ENCODE peak calls at places on chromosomes 2 and 18, in nine cellular contexts. One of them, this sample, is unnamed.

GRCh38 chr2:236162031-236162803 is 6.0 kb downstream of the GBX2 start:
- DNase-seq in COR-L47: no peak
- DNase-seq in fibroblast of mammary gland: no peak
- DNase-seq in T-helper 17 cell: no peak
- DNase-seq in naive thymus-derived CD4-positive, alpha-beta T cell: no peak
- DNase-seq in NCI-H1092 treated with DMSO at 0.1 percent for 48 hours: no peak
- DNase-seq in hypothalamus: no peak
- DNase-seq in NCI-H524: no peak
- DNase-seq in Calu3: no peak
- DNase-seq in this sample: no peak

GRCh38 chr2:44715671-44716077 is 225.8 kb upstream of the SIX3 start:
- DNase-seq in naive thymus-derived CD4-positive, alpha-beta T cell: no peak
- DNase-seq in T-helper 17 cell: no peak
- DNase-seq in Calu3: peak; percentile 1
- DNase-seq in hypothalamus: no peak
- DNase-seq in NCI-H524: no peak
- DNase-seq in fibroblast of mammary gland: peak; percentile 70
- DNase-seq in NCI-H1092 treated with DMSO at 0.1 percent for 48 hours: peak; percentile 51
- DNase-seq in COR-L47: peak; percentile 66
- DNase-seq in this sample: peak; percentile 58

GRCh38 chr2:148338544-148338943 is 306.0 kb upstream of the EPC2 start:
- DNase-seq in fibroblast of mammary gland: peak; percentile 84
- DNase-seq in NCI-H524: no peak
- DNase-seq in NCI-H1092 treated with DMSO at 0.1 percent for 48 hours: no peak
- DNase-seq in T-helper 17 cell: no peak
- DNase-seq in hypothalamus: no peak
- DNase-seq in naive thymus-derived CD4-positive, alpha-beta T cell: no peak
- DNase-seq in COR-L47: no peak
- DNase-seq in Calu3: no peak
- DNase-seq in this sample: peak; percentile 60

GRCh38 chr18:25982961-25983360 is 107.5 kb downstream of the SS18 start:
- DNase-seq in T-helper 17 cell: no peak
- DNase-seq in NCI-H1092 treated with DMSO at 0.1 percent for 48 hours: no peak
- DNase-seq in fibroblast of mammary gland: no peak
- DNase-seq in COR-L47: no peak
- DNase-seq in naive thymus-derived CD4-positive, alpha-beta T cell: no peak
- DNase-seq in hypothalamus: no peak
- DNase-seq in NCI-H524: no peak
- DNase-seq in Calu3: no peak
- DNase-seq in this sample: no peak

GRCh38 chr2:8238521-8239230 is 443.2 kb upstream of the ID2 start:
- DNase-seq in Calu3: no peak
- DNase-seq in T-helper 17 cell: no peak
- DNase-seq in COR-L47: no peak
- DNase-seq in hypothalamus: no peak
- DNase-seq in NCI-H1092 treated with DMSO at 0.1 percent for 48 hours: no peak
- DNase-seq in naive thymus-derived CD4-positive, alpha-beta T cell: no peak
- DNase-seq in NCI-H524: no peak
- DNase-seq in fibroblast of mammary gland: no peak
- DNase-seq in this sample: no peak

GRCh38 chr2:53036196-53036595 is 731.4 kb upstream of the CHAC2 start:
- DNase-seq in Calu3: no peak
- DNase-seq in T-helper 17 cell: no peak
- DNase-seq in naive thymus-derived CD4-positive, alpha-beta T cell: no peak
- DNase-seq in hypothalamus: no peak
- DNase-seq in COR-L47: no peak
- DNase-seq in NCI-H524: no peak
- DNase-seq in fibroblast of mammary gland: peak; percentile 53
- DNase-seq in NCI-H1092 treated with DMSO at 0.1 percent for 48 hours: no peak
- DNase-seq in this sample: peak; percentile 86

GRCh38 chr2:181430406-181431199 is 26.6 kb upstream of the ITGA4 start:
- DNase-seq in NCI-H524: peak; percentile 30
- DNase-seq in Calu3: peak; percentile 7
- DNase-seq in hypothalamus: no peak
- DNase-seq in fibroblast of mammary gland: peak; percentile 45
- DNase-seq in T-helper 17 cell: no peak
- DNase-seq in COR-L47: no peak
- DNase-seq in NCI-H1092 treated with DMSO at 0.1 percent for 48 hours: no peak
- DNase-seq in naive thymus-derived CD4-positive, alpha-beta T cell: peak; percentile 14
- DNase-seq in this sample: peak; percentile 38

GRCh38 chr2:44291281-44292248 is 16.3 kb downstream of the SLC3A1 start:
- DNase-seq in Calu3: peak; percentile 93
- DNase-seq in hypothalamus: no peak
- DNase-seq in NCI-H1092 treated with DMSO at 0.1 percent for 48 hours: peak; percentile 78
- DNase-seq in COR-L47: peak; percentile 35
- DNase-seq in NCI-H524: peak; percentile 70
- DNase-seq in T-helper 17 cell: no peak
- DNase-seq in fibroblast of mammary gland: peak; percentile 79
- DNase-seq in naive thymus-derived CD4-positive, alpha-beta T cell: no peak
- DNase-seq in this sample: peak; percentile 88

GRCh38 chr2:26740890-26741302 is 23.2 kb upstream of the SLC35F6 start:
- DNase-seq in fibroblast of mammary gland: no peak
- DNase-seq in hypothalamus: no peak
- DNase-seq in COR-L47: no peak
- DNase-seq in T-helper 17 cell: no peak
- DNase-seq in NCI-H524: peak; percentile 95
- DNase-seq in naive thymus-derived CD4-positive, alpha-beta T cell: no peak
- DNase-seq in Calu3: no peak
- DNase-seq in NCI-H1092 treated with DMSO at 0.1 percent for 48 hours: no peak
- DNase-seq in this sample: peak; percentile 43

GRCh38 chr2:203453858-203454451 is 81.1 kb downstream of the RAPH1 start:
- DNase-seq in hypothalamus: no peak
- DNase-seq in Calu3: peak; percentile 46
- DNase-seq in T-helper 17 cell: no peak
- DNase-seq in naive thymus-derived CD4-positive, alpha-beta T cell: peak; percentile 22
- DNase-seq in COR-L47: no peak
- DNase-seq in fibroblast of mammary gland: peak; percentile 73
- DNase-seq in NCI-H1092 treated with DMSO at 0.1 percent for 48 hours: peak; percentile 39
- DNase-seq in NCI-H524: no peak
- DNase-seq in this sample: peak; percentile 69

GRCh38 chr18:2686349-2686968 is 30.9 kb downstream of the SMCHD1 start:
- DNase-seq in Calu3: no peak
- DNase-seq in NCI-H524: no peak
- DNase-seq in NCI-H1092 treated with DMSO at 0.1 percent for 48 hours: no peak
- DNase-seq in naive thymus-derived CD4-positive, alpha-beta T cell: no peak
- DNase-seq in T-helper 17 cell: no peak
- DNase-seq in hypothalamus: no peak
- DNase-seq in fibroblast of mammary gland: no peak
- DNase-seq in COR-L47: no peak
- DNase-seq in this sample: peak; percentile 14

GRCh38 chr18:4293337-4293736 is 161.8 kb downstream of the DLGAP1 start:
- DNase-seq in T-helper 17 cell: no peak
- DNase-seq in naive thymus-derived CD4-positive, alpha-beta T cell: no peak
- DNase-seq in Calu3: no peak
- DNase-seq in COR-L47: no peak
- DNase-seq in NCI-H524: no peak
- DNase-seq in hypothalamus: no peak
- DNase-seq in NCI-H1092 treated with DMSO at 0.1 percent for 48 hours: no peak
- DNase-seq in fibroblast of mammary gland: no peak
- DNase-seq in this sample: no peak

GRCh38 chr2:128039535-128039934 is 11.7 kb upstream of the SAP130 start:
- DNase-seq in T-helper 17 cell: no peak
- DNase-seq in fibroblast of mammary gland: no peak
- DNase-seq in NCI-H1092 treated with DMSO at 0.1 percent for 48 hours: no peak
- DNase-seq in Calu3: no peak
- DNase-seq in naive thymus-derived CD4-positive, alpha-beta T cell: no peak
- DNase-seq in hypothalamus: no peak
- DNase-seq in COR-L47: no peak
- DNase-seq in NCI-H524: no peak
- DNase-seq in this sample: no peak

GRCh38 chr2:96792772-96793749 is 23.0 kb upstream of the CNNM3 start:
- DNase-seq in Calu3: no peak
- DNase-seq in hypothalamus: no peak
- DNase-seq in naive thymus-derived CD4-positive, alpha-beta T cell: no peak
- DNase-seq in fibroblast of mammary gland: no peak
- DNase-seq in T-helper 17 cell: no peak
- DNase-seq in COR-L47: no peak
- DNase-seq in NCI-H524: no peak
- DNase-seq in NCI-H1092 treated with DMSO at 0.1 percent for 48 hours: no peak
- DNase-seq in this sample: no peak

GRCh38 chr2:29154610-29155009 is 39.4 kb downstream of the CLIP4 start:
- DNase-seq in Calu3: no peak
- DNase-seq in NCI-H1092 treated with DMSO at 0.1 percent for 48 hours: no peak
- DNase-seq in naive thymus-derived CD4-positive, alpha-beta T cell: no peak
- DNase-seq in hypothalamus: no peak
- DNase-seq in T-helper 17 cell: no peak
- DNase-seq in fibroblast of mammary gland: no peak
- DNase-seq in NCI-H524: no peak
- DNase-seq in COR-L47: no peak
- DNase-seq in this sample: no peak

GRCh38 chr2:162060522-162060921 is 13.5 kb downstream of the DPP4 start:
- DNase-seq in naive thymus-derived CD4-positive, alpha-beta T cell: no peak
- DNase-seq in NCI-H524: no peak
- DNase-seq in hypothalamus: no peak
- DNase-seq in NCI-H1092 treated with DMSO at 0.1 percent for 48 hours: no peak
- DNase-seq in Calu3: no peak
- DNase-seq in COR-L47: no peak
- DNase-seq in fibroblast of mammary gland: no peak
- DNase-seq in T-helper 17 cell: no peak
- DNase-seq in this sample: no peak

GRCh38 chr2:127330753-127331152 is 36.8 kb upstream of the ERCC3 start:
- DNase-seq in T-helper 17 cell: no peak
- DNase-seq in hypothalamus: no peak
- DNase-seq in fibroblast of mammary gland: no peak
- DNase-seq in Calu3: no peak
- DNase-seq in COR-L47: no peak
- DNase-seq in NCI-H1092 treated with DMSO at 0.1 percent for 48 hours: no peak
- DNase-seq in NCI-H524: no peak
- DNase-seq in naive thymus-derived CD4-positive, alpha-beta T cell: no peak
- DNase-seq in this sample: no peak

GRCh38 chr2:121697108-121697631 is 39.5 kb downstream of the NIFK start:
- DNase-seq in NCI-H524: no peak
- DNase-seq in T-helper 17 cell: no peak
- DNase-seq in Calu3: peak; percentile 65
- DNase-seq in hypothalamus: no peak
- DNase-seq in fibroblast of mammary gland: no peak
- DNase-seq in naive thymus-derived CD4-positive, alpha-beta T cell: no peak
- DNase-seq in COR-L47: no peak
- DNase-seq in NCI-H1092 treated with DMSO at 0.1 percent for 48 hours: no peak
- DNase-seq in this sample: no peak

GRCh38 chr2:240389302-240389805 is 46.1 kb upstream of the GPC1 start:
- DNase-seq in hypothalamus: no peak
- DNase-seq in fibroblast of mammary gland: no peak
- DNase-seq in NCI-H1092 treated with DMSO at 0.1 percent for 48 hours: no peak
- DNase-seq in naive thymus-derived CD4-positive, alpha-beta T cell: no peak
- DNase-seq in Calu3: no peak
- DNase-seq in COR-L47: no peak
- DNase-seq in T-helper 17 cell: no peak
- DNase-seq in NCI-H524: no peak
- DNase-seq in this sample: no peak

GRCh38 chr2:172451923-172452322 is 24.5 kb downstream of the ITGA6 start:
- DNase-seq in T-helper 17 cell: no peak
- DNase-seq in Calu3: no peak
- DNase-seq in COR-L47: no peak
- DNase-seq in fibroblast of mammary gland: no peak
- DNase-seq in NCI-H1092 treated with DMSO at 0.1 percent for 48 hours: no peak
- DNase-seq in naive thymus-derived CD4-positive, alpha-beta T cell: no peak
- DNase-seq in hypothalamus: no peak
- DNase-seq in NCI-H524: no peak
- DNase-seq in this sample: no peak

GRCh38 chr2:43139501-43139900 is 86.9 kb downstream of the ZFP36L2 start:
- DNase-seq in T-helper 17 cell: no peak
- DNase-seq in Calu3: no peak
- DNase-seq in fibroblast of mammary gland: no peak
- DNase-seq in NCI-H1092 treated with DMSO at 0.1 percent for 48 hours: no peak
- DNase-seq in naive thymus-derived CD4-positive, alpha-beta T cell: no peak
- DNase-seq in COR-L47: no peak
- DNase-seq in hypothalamus: no peak
- DNase-seq in NCI-H524: no peak
- DNase-seq in this sample: no peak

GRCh38 chr2:71082402-71083252 is 14.2 kb downstream of the NAGK start:
- DNase-seq in NCI-H524: no peak
- DNase-seq in COR-L47: no peak
- DNase-seq in fibroblast of mammary gland: no peak
- DNase-seq in Calu3: no peak
- DNase-seq in naive thymus-derived CD4-positive, alpha-beta T cell: no peak
- DNase-seq in hypothalamus: no peak
- DNase-seq in NCI-H1092 treated with DMSO at 0.1 percent for 48 hours: no peak
- DNase-seq in T-helper 17 cell: no peak
- DNase-seq in this sample: no peak

GRCh38 chr2:74789278-74789677 is 44.6 kb upstream of the HK2 start:
- DNase-seq in Calu3: no peak
- DNase-seq in hypothalamus: no peak
- DNase-seq in naive thymus-derived CD4-positive, alpha-beta T cell: no peak
- DNase-seq in NCI-H524: no peak
- DNase-seq in NCI-H1092 treated with DMSO at 0.1 percent for 48 hours: no peak
- DNase-seq in COR-L47: no peak
- DNase-seq in fibroblast of mammary gland: no peak
- DNase-seq in T-helper 17 cell: no peak
- DNase-seq in this sample: no peak

GRCh38 chr2:74741076-74741460 is 87.0 kb downstream of the SEMA4F start:
- DNase-seq in hypothalamus: no peak
- DNase-seq in COR-L47: no peak
- DNase-seq in T-helper 17 cell: no peak
- DNase-seq in fibroblast of mammary gland: no peak
- DNase-seq in naive thymus-derived CD4-positive, alpha-beta T cell: no peak
- DNase-seq in NCI-H524: no peak
- DNase-seq in Calu3: no peak
- DNase-seq in NCI-H1092 treated with DMSO at 0.1 percent for 48 hours: no peak
- DNase-seq in this sample: no peak

GRCh38 chr2:160493227-160494028 is at the start of gene RBMS1:
- DNase-seq in Calu3: peak; percentile 58
- DNase-seq in hypothalamus: no peak
- DNase-seq in NCI-H1092 treated with DMSO at 0.1 percent for 48 hours: peak; percentile 76
- DNase-seq in COR-L47: peak; percentile 25
- DNase-seq in T-helper 17 cell: peak; percentile 46
- DNase-seq in naive thymus-derived CD4-positive, alpha-beta T cell: peak; percentile 57
- DNase-seq in fibroblast of mammary gland: peak; percentile 44
- DNase-seq in NCI-H524: peak; percentile 64
- DNase-seq in this sample: peak; percentile 67